ENCODE peak calls at places on chromosomes 3 and 15, in eight cellular contexts. E is osteoblast; K is activated effector memory CD4-positive, alpha-beta T cell treated with anti-CD3 and anti-CD28 coated beads, Interleukin-2, amount 50 U/mL, for 16 hours; V is astrocyte of the spinal cord; U is activated CD4-positive, CD25-positive, alpha-beta regulatory T cell; T is RWPE1; D is CD4-positive, CD25-positive, alpha-beta regulatory T cell; M is GM13976. Y is an unnamed sample.
A peak's percentile ranks its signal among the peaks of the same experiment; 100 is the strongest.

GRCh38 chr3:4993276-4994143 is 14.3 kb downstream of the BHLHE40 start:
- DNase-seq in E (no peak), K (no peak), V (no peak), U (no peak), T (no peak), D (no peak), M (no peak), Y (peak; percentile 10)

GRCh38 chr15:101440846-101441590 is 48.5 kb downstream of the PCSK6 start:
- DNase-seq in E (no peak), K (no peak), V (no peak), U (no peak), T (no peak), D (no peak), M (no peak), Y (no peak)

GRCh38 chr3:105686324-105686897 is 182.4 kb downstream of the CBLB start:
- DNase-seq in E (peak; percentile 26), K (no peak), V (peak; percentile 50), U (no peak), T (peak; percentile 35), D (peak; percentile 57), M (peak; percentile 42), Y (no peak)

GRCh38 chr15:90015749-90016148 is 14.6 kb downstream of the ZNF710 start:
- DNase-seq in E (no peak), K (no peak), V (no peak), U (no peak), T (peak; percentile 78), D (no peak), M (no peak), Y (peak; percentile 69)

GRCh38 chr3:77259701-77260100 is 219.8 kb downstream of the ROBO2 start:
- DNase-seq in E (no peak), K (no peak), V (no peak), U (no peak), T (no peak), D (no peak), M (no peak), Y (no peak)

GRCh38 chr3:140170612-140171011 is 235.6 kb downstream of the CLSTN2 start:
- DNase-seq in E (no peak), K (no peak), V (no peak), U (no peak), T (no peak), D (no peak), M (peak; percentile 48), Y (no peak)

GRCh38 chr3:126340081-126340511 is 17.1 kb downstream of the KLF15 start:
- DNase-seq in E (peak; percentile 99), K (peak; percentile 33), V (no peak), U (no peak), T (no peak), D (no peak), M (no peak), Y (peak; percentile 13)

GRCh38 chr15:70557506-70558258 is 205.7 kb downstream of the UACA start:
- DNase-seq in E (no peak), K (no peak), V (no peak), U (no peak), T (no peak), D (no peak), M (no peak), Y (no peak)

GRCh38 chr3:137259089-137259488 is 301.3 kb downstream of the IL20RB start:
- DNase-seq in E (no peak), K (no peak), V (no peak), U (no peak), T (no peak), D (no peak), M (no peak), Y (no peak)

GRCh38 chr3:51332156-51332555 is 52.9 kb upstream of the MANF start:
- DNase-seq in E (no peak), K (no peak), V (no peak), U (no peak), T (no peak), D (no peak), M (no peak), Y (no peak)

GRCh38 chr3:32432711-32433530 is 41.3 kb downstream of the CMTM7 start:
- DNase-seq in E (no peak), K (no peak), V (no peak), U (no peak), T (no peak), D (peak; percentile 75), M (peak; percentile 55), Y (peak; percentile 14)

GRCh38 chr15:88331291-88331690 is 74.8 kb upstream of the NTRK3 start:
- DNase-seq in E (peak; percentile 69), K (peak; percentile 76), V (peak; percentile 2), U (peak; percentile 11), T (peak; percentile 69), D (no peak), M (peak; percentile 70), Y (peak; percentile 19)

GRCh38 chr15:34987182-34987488 is 952 bp downstream of the ZNF770 start:
- DNase-seq in E (peak; percentile 66), K (no peak), V (no peak), U (no peak), T (no peak), D (no peak), M (no peak), Y (no peak)